ENCODE peak calls at places on chromosomes 6 and 20, in five cellular contexts. K is GM19239; C is osteocyte; Z is naive thymus-derived CD8-positive, alpha-beta T cell; R is cardiac fibroblast. A is an unnamed sample.

GRCh38 chr6:35259946-35260626 is 551 bp downstream of the ZNF76 start:
- DNase-seq in C (no peak), Z (peak; percentile 82), K (peak; percentile 47), R (peak; percentile 70), A (peak; percentile 93)

GRCh38 chr6:44270526-44271405 is 516 bp downstream of the TMEM151B start:
- DNase-seq in C (no peak), K (no peak), R (no peak), Z (no peak), A (peak; percentile 86)

GRCh38 chr6:110609101-110609500 is 132.7 kb upstream of the SLC22A16 start:
- DNase-seq in Z (no peak), R (peak; percentile 17), C (no peak), K (no peak), A (no peak)

GRCh38 chr6:215335-216034 is 76.8 kb upstream of the DUSP22 start:
- DNase-seq in C (no peak), K (no peak), R (no peak), Z (no peak), A (no peak)

GRCh38 chr6:125124250-125124777 is 29.3 kb upstream of the TPD52L1 start:
- DNase-seq in C (no peak), K (no peak), R (no peak), Z (no peak), A (peak; percentile 54)

GRCh38 chr6:52346503-52346902 is 15.4 kb upstream of the PAQR8 start:
- DNase-seq in C (no peak), R (no peak), Z (no peak), K (no peak), A (no peak)

GRCh38 chr20:18839507-18840247 is 26.1 kb downstream of the SCP2D1 start:
- DNase-seq in R (no peak), Z (no peak), C (peak; percentile 38), K (no peak), A (no peak)

GRCh38 chr6:140256213-140256612 is 881.8 kb upstream of the CITED2 start:
- DNase-seq in C (no peak), K (no peak), R (no peak), Z (no peak), A (no peak)

GRCh38 chr6:42166444-42167141 is 6.6 kb upstream of the GUCA1A start:
- DNase-seq in R (peak; percentile 71), K (peak; percentile 79), C (peak; percentile 89), Z (peak; percentile 79), A (peak; percentile 96)

GRCh38 chr6:134316733-134317431 is 1.0 kb downstream of the SGK1 start:
- DNase-seq in Z (no peak), K (no peak), C (no peak), R (no peak), A (no peak)

GRCh38 chr6:144639654-144640053 is 354.5 kb downstream of the UTRN start:
- DNase-seq in R (no peak), K (no peak), Z (no peak), C (no peak), A (no peak)

GRCh38 chr6:157169186-157169585 is 154.1 kb downstream of the TMEM242 start:
- DNase-seq in Z (no peak), C (no peak), K (no peak), R (no peak), A (no peak)

GRCh38 chr20:33654680-33655161 is 7.4 kb upstream of the C20orf144 start:
- DNase-seq in C (no peak), K (no peak), R (no peak), Z (no peak), A (peak; percentile 12)

GRCh38 chr6:1110935-1111334 is 201.0 kb upstream of the FOXQ1 start:
- DNase-seq in C (peak; percentile 44), R (no peak), Z (no peak), K (no peak), A (no peak)

GRCh38 chr20:10381477-10381876 is 52.5 kb downstream of the MKKS start:
- DNase-seq in R (no peak), K (no peak), C (no peak), Z (no peak), A (no peak)

A was measured in K562.